ENCODE peak calls at places on chromosome 3, in ten cellular contexts. J is NCI-H524; O is pancreas; P is EL; F is activated gamma-delta T cell treated with anti-CD3 and anti-CD28 coated beads, Interleukin-2, amount 50 U/mL, for 16 hours; T is NCI-H1105; N is bronchial epithelial cell; K is HCEC 1CT; L is breast epithelium; Y is germinal center. X is an unnamed sample.
A peak's percentile ranks its signal among the peaks of the same experiment; 100 is the strongest.

GRCh38 chr3:99172736-99173657 is 271.5 kb upstream of the DCBLD2 start:
- DNase-seq in J (peak; percentile 77), O (peak; percentile 11), P (peak; percentile 77), F (no peak), T (peak; percentile 20), N (peak; percentile 65), K (peak; percentile 74), L (no peak), Y (peak; percentile 5), X (peak; percentile 81)

GRCh38 chr3:17260257-17260656 is 375.5 kb downstream of the PLCL2 start:
- DNase-seq in J (no peak), O (no peak), P (no peak), F (no peak), T (no peak), N (no peak), K (no peak), L (no peak), Y (no peak), X (no peak)

GRCh38 chr3:141959531-141959920 is 83.1 kb downstream of the ATP1B3 start:
- DNase-seq in J (no peak), O (no peak), P (no peak), F (no peak), T (no peak), N (no peak), K (no peak), L (no peak), Y (no peak), X (no peak)

GRCh38 chr3:120559228-120560061 is 36.7 kb upstream of the NDUFB4 start:
- DNase-seq in J (peak; percentile 94), O (peak; percentile 6), P (peak; percentile 89), F (no peak), T (peak; percentile 20), N (peak; percentile 83), K (peak; percentile 79), L (no peak), Y (no peak), X (peak; percentile 92)

GRCh38 chr3:190443257-190443656 is 6.4 kb downstream of the TMEM207 start:
- DNase-seq in J (peak; percentile 9), O (no peak), P (peak; percentile 36), F (no peak), T (no peak), N (peak; percentile 15), K (peak; percentile 15), L (no peak), Y (no peak), X (peak; percentile 20)

GRCh38 chr3:73409405-73409804 is 215.3 kb downstream of the PDZRN3 start:
- DNase-seq in J (no peak), O (no peak), P (peak; percentile 81), F (no peak), T (no peak), N (no peak), K (peak; percentile 31), L (no peak), Y (no peak), X (no peak)

GRCh38 chr3:140767536-140767935 is 89.7 kb downstream of the TRIM42 start:
- DNase-seq in J (no peak), O (no peak), P (no peak), F (no peak), T (no peak), N (no peak), K (no peak), L (no peak), Y (no peak), X (no peak)

GRCh38 chr3:147406255-147407023 is at the start of gene ZIC4:
- DNase-seq in J (no peak), O (no peak), P (no peak), F (no peak), T (no peak), N (no peak), K (no peak), L (no peak), Y (no peak), X (no peak)

GRCh38 chr3:190076601-190077444 is 43.9 kb downstream of the P3H2 start:
- DNase-seq in J (peak; percentile 20), O (no peak), P (peak; percentile 98), F (no peak), T (peak; percentile 22), N (peak; percentile 99), K (peak; percentile 97), L (no peak), Y (no peak), X (no peak)

X was measured in NCI-H82.